ENCODE peak calls at places on chromosomes 2 and 18, in four cellular contexts. One of them, this sample, is unnamed.
A peak's percentile ranks its signal among the peaks of the same experiment; 100 is the strongest.

GRCh38 chr2:12170151-12170550 is 423.7 kb downstream of the LPIN1 start:
- DNase-seq in HCT116: no peak
- DNase-seq in Peyer's patch: no peak
- DNase-seq in breast epithelium: no peak
- DNase-seq in this sample: no peak

GRCh38 chr2:157746234-157746950 is 117.7 kb upstream of the ACVR1C start:
- DNase-seq in HCT116: no peak
- DNase-seq in Peyer's patch: no peak
- DNase-seq in breast epithelium: no peak
- DNase-seq in this sample: no peak

GRCh38 chr2:15112216-15112615 is 448.9 kb downstream of the NBAS start:
- DNase-seq in HCT116: peak; percentile 21
- DNase-seq in Peyer's patch: no peak
- DNase-seq in breast epithelium: no peak
- DNase-seq in this sample: no peak

GRCh38 chr18:21444465-21445023 is 156.0 kb downstream of the ESCO1 start:
- DNase-seq in HCT116: peak; percentile 64
- DNase-seq in Peyer's patch: peak; percentile 64
- DNase-seq in breast epithelium: no peak
- DNase-seq in this sample: peak; percentile 42

GRCh38 chr18:68177807-68178702 is 536.9 kb downstream of the TMX3 start:
- DNase-seq in HCT116: no peak
- DNase-seq in Peyer's patch: no peak
- DNase-seq in breast epithelium: no peak
- DNase-seq in this sample: no peak

GRCh38 chr18:70418551-70419311 is 129.9 kb downstream of the SOCS6 start:
- DNase-seq in HCT116: no peak
- DNase-seq in Peyer's patch: no peak
- DNase-seq in breast epithelium: no peak
- DNase-seq in this sample: no peak

GRCh38 chr18:66757946-66758345 is 154.1 kb upstream of the CDH19 start:
- DNase-seq in HCT116: no peak
- DNase-seq in Peyer's patch: no peak
- DNase-seq in breast epithelium: no peak
- DNase-seq in this sample: no peak

GRCh38 chr2:148989882-148990493 is 48.5 kb upstream of the LYPD6B start:
- DNase-seq in HCT116: peak; percentile 74
- DNase-seq in Peyer's patch: peak; percentile 71
- DNase-seq in breast epithelium: peak; percentile 56
- DNase-seq in this sample: peak; percentile 30

GRCh38 chr2:239977111-239977510 is 48.0 kb downstream of the NDUFA10 start:
- DNase-seq in HCT116: no peak
- DNase-seq in Peyer's patch: no peak
- DNase-seq in breast epithelium: no peak
- DNase-seq in this sample: no peak

GRCh38 chr2:232547991-232548390 is 2.4 kb downstream of the TIGD1 start:
- DNase-seq in HCT116: no peak
- DNase-seq in Peyer's patch: no peak
- DNase-seq in breast epithelium: no peak
- DNase-seq in this sample: no peak

GRCh38 chr2:237446333-237446654 is 32.3 kb upstream of the COL6A3 start:
- DNase-seq in HCT116: no peak
- DNase-seq in Peyer's patch: no peak
- DNase-seq in breast epithelium: no peak
- DNase-seq in this sample: no peak

GRCh38 chr2:72837171-72837570 is 11.3 kb upstream of the EXOC6B start:
- DNase-seq in HCT116: no peak
- DNase-seq in Peyer's patch: no peak
- DNase-seq in breast epithelium: no peak
- DNase-seq in this sample: no peak

GRCh38 chr2:121776885-121777698 is 21.6 kb downstream of the TSN start:
- DNase-seq in HCT116: no peak
- DNase-seq in Peyer's patch: no peak
- DNase-seq in breast epithelium: no peak
- DNase-seq in this sample: no peak

GRCh38 chr2:12008425-12009061 is 262.1 kb downstream of the LPIN1 start:
- DNase-seq in HCT116: no peak
- DNase-seq in Peyer's patch: no peak
- DNase-seq in breast epithelium: no peak
- DNase-seq in this sample: no peak

GRCh38 chr2:211867845-211868361 is 670.7 kb downstream of the ERBB4 start:
- DNase-seq in HCT116: no peak
- DNase-seq in Peyer's patch: no peak
- DNase-seq in breast epithelium: no peak
- DNase-seq in this sample: no peak

GRCh38 chr18:904135-905090 is at the start of gene ADCYAP1:
- DNase-seq in HCT116: no peak
- DNase-seq in Peyer's patch: no peak
- DNase-seq in breast epithelium: no peak
- DNase-seq in this sample: no peak

GRCh38 chr2:120275617-120276400 is 23.2 kb downstream of the RALB start:
- DNase-seq in HCT116: no peak
- DNase-seq in Peyer's patch: no peak
- DNase-seq in breast epithelium: no peak
- DNase-seq in this sample: no peak

GRCh38 chr2:32711219-32711618 is 83.4 kb downstream of the TTC27 start:
- DNase-seq in HCT116: no peak
- DNase-seq in Peyer's patch: no peak
- DNase-seq in breast epithelium: no peak
- DNase-seq in this sample: no peak

GRCh38 chr2:201363857-201364560 is 6.9 kb upstream of the FLACC1 start:
- DNase-seq in HCT116: peak; percentile 24
- DNase-seq in Peyer's patch: peak; percentile 57
- DNase-seq in breast epithelium: no peak
- DNase-seq in this sample: no peak

GRCh38 chr2:54073796-54074195 is 41.6 kb upstream of the ACYP2 start:
- DNase-seq in HCT116: peak; percentile 85
- DNase-seq in Peyer's patch: no peak
- DNase-seq in breast epithelium: no peak
- DNase-seq in this sample: no peak

GRCh38 chr2:226792155-226792871 is 7.3 kb downstream of the IRS1 start:
- DNase-seq in HCT116: no peak
- DNase-seq in Peyer's patch: no peak
- DNase-seq in breast epithelium: no peak
- DNase-seq in this sample: no peak

GRCh38 chr18:48944634-48945033 is 6.1 kb downstream of the SMAD7 start:
- DNase-seq in HCT116: no peak
- DNase-seq in Peyer's patch: no peak
- DNase-seq in breast epithelium: no peak
- DNase-seq in this sample: no peak

GRCh38 chr2:41495050-41495449 is 552.8 kb upstream of the PKDCC start:
- DNase-seq in HCT116: no peak
- DNase-seq in Peyer's patch: no peak
- DNase-seq in breast epithelium: no peak
- DNase-seq in this sample: no peak

GRCh38 chr2:129480790-129481189 is 498.7 kb upstream of the RAB6C start:
- DNase-seq in HCT116: no peak
- DNase-seq in Peyer's patch: no peak
- DNase-seq in breast epithelium: no peak
- DNase-seq in this sample: no peak

GRCh38 chr2:20582600-20583221 is 68.2 kb downstream of the HS1BP3 start:
- DNase-seq in HCT116: no peak
- DNase-seq in Peyer's patch: no peak
- DNase-seq in breast epithelium: no peak
- DNase-seq in this sample: no peak

GRCh38 chr2:97967216-97967592 is 28.5 kb downstream of the TMEM131 start:
- DNase-seq in HCT116: no peak
- DNase-seq in Peyer's patch: no peak
- DNase-seq in breast epithelium: no peak
- DNase-seq in this sample: no peak

GRCh38 chr18:75489493-75490190 is 62.1 kb upstream of the SMIM21 start:
- DNase-seq in HCT116: peak; percentile 81
- DNase-seq in Peyer's patch: no peak
- DNase-seq in breast epithelium: no peak
- DNase-seq in this sample: no peak

DNA sequence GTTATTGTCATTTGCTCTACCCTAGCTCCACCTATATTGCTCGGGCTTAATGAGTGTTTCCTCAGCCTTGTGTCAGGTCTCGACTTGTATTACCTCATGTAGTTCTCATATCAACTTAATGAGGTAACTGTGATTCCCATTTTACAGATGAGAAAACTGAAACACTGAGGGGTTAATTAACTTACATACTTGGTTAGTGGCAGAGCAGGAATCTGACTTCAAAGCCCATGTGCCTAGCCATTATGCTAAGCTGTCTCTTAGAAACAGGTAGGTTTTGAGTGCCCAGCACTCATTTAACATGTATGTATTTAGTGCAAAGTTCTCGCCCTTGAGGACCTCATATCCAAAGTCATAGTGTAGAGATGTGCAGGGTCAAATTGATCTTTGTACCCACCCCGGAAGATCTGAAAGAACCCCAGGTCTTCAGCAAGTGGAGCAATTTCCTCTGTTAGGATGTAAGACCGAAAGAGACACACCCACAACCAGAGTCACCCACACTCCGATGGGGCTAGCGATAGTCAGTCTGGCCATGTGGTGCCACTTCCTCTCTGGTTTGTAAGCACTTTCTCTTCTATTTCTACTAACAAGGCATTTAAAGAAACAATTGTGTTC is 121.0 kb upstream of the SLC39A10 start:
- DNase-seq in HCT116: no peak
- DNase-seq in Peyer's patch: peak; percentile 88
- DNase-seq in breast epithelium: no peak
- DNase-seq in this sample: peak; percentile 30
- TF ChIP-seq POLR2A in HCT116: no peak
- TF ChIP-seq POLR2A in Peyer's patch: no peak
- TF ChIP-seq POLR2A in breast epithelium: no peak
- TF ChIP-seq POLR2A in this sample: no peak

DNA sequence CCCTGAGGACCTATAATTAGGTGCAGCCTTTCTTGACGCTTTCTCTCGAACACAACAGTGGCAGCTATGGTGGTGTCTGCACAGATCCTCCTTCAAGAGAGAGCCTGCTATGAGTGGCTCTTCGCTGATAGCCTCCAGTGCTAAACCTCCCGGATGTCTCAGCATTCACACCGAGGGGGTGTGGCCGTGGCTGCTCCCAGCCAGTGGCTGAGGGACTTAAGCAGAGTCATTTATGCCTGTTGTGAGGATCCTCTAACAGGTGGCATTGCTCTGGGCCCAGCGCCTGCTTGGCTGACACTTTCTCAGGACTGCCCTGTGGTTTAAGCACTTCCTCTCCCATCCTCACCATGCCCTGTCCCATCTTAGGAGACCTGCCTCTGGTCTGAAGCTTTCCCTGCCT is 592.0 kb upstream of the LRRTM1 start:
- DNase-seq in HCT116: no peak
- DNase-seq in Peyer's patch: no peak
- DNase-seq in breast epithelium: no peak
- DNase-seq in this sample: no peak
- H3K9me3 ChIP-seq in HCT116: no peaks in the 10 kb centered on the region
- H3K9me3 ChIP-seq in Peyer's patch: no peaks in the 10 kb centered on the region
- H3K9me3 ChIP-seq in breast epithelium: no peaks in the 10 kb centered on the region
- H3K9me3 ChIP-seq in this sample: no peaks in the 10 kb centered on the region

DNA sequence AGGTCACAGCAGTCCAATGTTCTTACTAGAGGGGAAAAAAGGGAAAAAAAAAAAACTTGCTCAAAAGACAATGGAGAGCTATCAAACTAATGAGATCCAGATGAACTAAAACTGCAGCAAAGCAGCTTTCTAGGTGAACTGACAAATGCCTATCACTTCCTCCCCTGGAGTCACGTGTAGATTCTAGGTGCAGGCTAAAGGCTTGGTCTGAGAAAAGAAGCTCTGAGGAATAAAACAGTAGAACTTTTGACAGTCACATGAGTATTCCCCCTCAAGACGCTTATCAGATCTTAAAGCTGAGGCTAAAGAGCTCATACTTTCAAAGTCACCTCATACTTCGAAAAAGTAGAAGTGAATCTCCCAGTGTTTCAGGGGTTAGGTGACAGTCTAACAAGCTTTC is 42.3 kb downstream of the SMAD2 start:
- DNase-seq in HCT116: no peak
- DNase-seq in Peyer's patch: no peak
- DNase-seq in breast epithelium: no peak
- DNase-seq in this sample: no peak
- TF ChIP-seq POLR2A in HCT116: no peak
- TF ChIP-seq POLR2A in Peyer's patch: no peak
- TF ChIP-seq POLR2A in breast epithelium: no peak
- TF ChIP-seq POLR2A in this sample: no peak

DNA sequence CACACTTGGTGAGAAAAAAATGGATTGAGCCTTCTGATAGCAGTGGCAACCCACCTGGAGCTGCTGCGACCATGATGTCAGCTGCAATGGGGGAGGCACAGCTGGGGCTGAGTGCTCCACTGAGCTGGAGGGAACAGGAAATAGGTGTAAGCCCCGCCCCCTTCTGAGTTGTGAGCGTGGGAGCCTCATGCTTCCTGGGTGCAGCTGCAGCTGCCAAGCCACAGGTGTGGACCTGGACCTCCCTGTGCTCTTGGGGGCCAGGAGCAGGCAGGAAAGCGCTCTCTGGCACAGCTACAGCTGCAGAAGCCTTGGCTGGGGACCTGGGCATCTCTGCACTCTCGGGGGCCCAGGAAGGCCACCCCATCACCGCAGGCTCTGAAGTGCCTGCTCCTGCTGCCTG is 970.6 kb downstream of the DCDC2C start:
- DNase-seq in HCT116: no peak
- DNase-seq in Peyer's patch: no peak
- DNase-seq in breast epithelium: no peak
- DNase-seq in this sample: no peak
- H3K9me3 ChIP-seq in HCT116: peaks cover 18% of the 10 kb centered on the region
- H3K9me3 ChIP-seq in Peyer's patch: peaks cover under 1% of the 10 kb centered on the region
- H3K9me3 ChIP-seq in breast epithelium: no peaks in the 10 kb centered on the region
- H3K9me3 ChIP-seq in this sample: no peaks in the 10 kb centered on the region

GRCh38 chr2:208254871-208255556 is at the start of gene IDH1:
- DNase-seq in HCT116: peak; percentile 87
- DNase-seq in Peyer's patch: peak; percentile 99
- DNase-seq in breast epithelium: peak; percentile 92
- DNase-seq in this sample: peak; percentile 89
- TF ChIP-seq POLR2A in HCT116: no peak
- TF ChIP-seq POLR2A in Peyer's patch: peak; percentile 60
- TF ChIP-seq POLR2A in breast epithelium: no peak
- TF ChIP-seq POLR2A in this sample: peak; percentile 53

GRCh38 chr2:221752781-221753180 is 180.7 kb upstream of the EPHA4 start:
- DNase-seq in HCT116: no peak
- DNase-seq in Peyer's patch: no peak
- DNase-seq in breast epithelium: no peak
- DNase-seq in this sample: no peak
- H3K9me3 ChIP-seq in HCT116: no peaks in the 10 kb centered on the region
- H3K9me3 ChIP-seq in Peyer's patch: no peaks in the 10 kb centered on the region
- H3K9me3 ChIP-seq in breast epithelium: no peaks in the 10 kb centered on the region
- H3K9me3 ChIP-seq in this sample: no peaks in the 10 kb centered on the region

DNA sequence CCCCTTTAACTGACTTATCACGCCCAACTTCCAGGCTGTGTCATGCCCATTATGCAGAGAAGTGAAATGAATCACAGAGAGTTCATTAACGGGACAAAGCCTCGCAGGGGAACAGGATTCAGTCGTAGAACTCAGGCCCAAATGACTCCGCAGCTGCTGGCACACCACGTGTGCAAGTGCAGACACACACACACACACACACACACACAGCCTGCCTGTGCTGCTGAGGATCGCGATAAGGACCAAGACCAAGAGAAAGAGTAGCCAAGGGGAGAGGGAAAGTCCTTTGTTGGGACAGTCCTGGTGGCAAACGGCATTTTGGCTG is 90.0 kb upstream of the TAF1B start:
- DNase-seq in HCT116: peak; percentile 88
- DNase-seq in Peyer's patch: peak; percentile 80
- DNase-seq in breast epithelium: no peak
- DNase-seq in this sample: no peak
- TF ChIP-seq POLR2A in HCT116: no peak
- TF ChIP-seq POLR2A in Peyer's patch: no peak
- TF ChIP-seq POLR2A in breast epithelium: no peak
- TF ChIP-seq POLR2A in this sample: no peak